ENCODE peak calls at places on chromosomes 5 and 9, in nine cellular contexts. P, G, V, T, S, X, W, R and Y are unnamed samples.
A peak's percentile ranks its signal among the peaks of the same experiment; 100 is the strongest.

GRCh38 chr5:125685771-125686170 is 737.4 kb upstream of the GRAMD2B start:
- DNase-seq in P (no peak), G (no peak), V (no peak), T (no peak), S (no peak), X (no peak), W (no peak), R (no peak), Y (no peak)

GRCh38 chr5:146098047-146098446 is 7.3 kb downstream of the PLAC8L1 start:
- DNase-seq in P (no peak), G (no peak), V (no peak), T (no peak), S (no peak), X (no peak), W (no peak), R (no peak), Y (no peak)

GRCh38 chr9:104992696-104993095 is 64.7 kb upstream of the ABCA1 start:
- DNase-seq in P (no peak), G (no peak), V (no peak), T (no peak), S (no peak), X (no peak), W (no peak), R (no peak), Y (no peak)

GRCh38 chr5:89255845-89256463 is 373.0 kb upstream of the MEF2C start:
- DNase-seq in P (no peak), G (no peak), V (peak; percentile 5), T (no peak), S (no peak), X (no peak), W (peak; percentile 36), R (no peak), Y (no peak)

GRCh38 chr5:174327317-174327864 is 281.9 kb downstream of the NSG2 start:
- DNase-seq in P (peak; percentile 80), G (peak; percentile 53), V (peak; percentile 94), T (peak; percentile 39), S (peak; percentile 19), X (peak; percentile 74), W (peak; percentile 94), R (no peak), Y (no peak)

GRCh38 chr9:134614256-134614655 is 27.3 kb upstream of the COL5A1 start:
- DNase-seq in P (no peak), G (no peak), V (no peak), T (no peak), S (no peak), X (no peak), W (no peak), R (no peak), Y (no peak)

GRCh38 chr5:14272548-14273205 is 129.5 kb downstream of the TRIO start:
- DNase-seq in P (no peak), G (no peak), V (no peak), T (no peak), S (no peak), X (no peak), W (no peak), R (no peak), Y (no peak)

GRCh38 chr5:7904170-7904569 is 35.2 kb downstream of the MTRR start:
- DNase-seq in P (no peak), G (no peak), V (no peak), T (no peak), S (no peak), X (no peak), W (no peak), R (no peak), Y (no peak)

GRCh38 chr5:42506662-42507061 is 83.4 kb downstream of the GHR start:
- DNase-seq in P (no peak), G (no peak), V (no peak), T (no peak), S (no peak), X (no peak), W (no peak), R (no peak), Y (no peak)

GRCh38 chr9:111854799-111855198 is 41.8 kb upstream of the UGCG start:
- DNase-seq in P (no peak), G (no peak), V (no peak), T (no peak), S (no peak), X (no peak), W (no peak), R (no peak), Y (no peak)

GRCh38 chr5:168734657-168735344 is 155.6 kb upstream of the PANK3 start:
- DNase-seq in P (peak; percentile 87), G (no peak), V (no peak), T (no peak), S (peak; percentile 11), X (no peak), W (no peak), R (peak; percentile 76), Y (peak; percentile 86)

GRCh38 chr5:65072836-65073620 is 304.3 kb downstream of the CWC27 start:
- DNase-seq in P (no peak), G (peak; percentile 22), V (no peak), T (no peak), S (no peak), X (no peak), W (no peak), R (no peak), Y (no peak)

GRCh38 chr9:27183701-27184100 is 74.7 kb downstream of the TEK start:
- DNase-seq in P (no peak), G (no peak), V (no peak), T (no peak), S (no peak), X (no peak), W (no peak), R (no peak), Y (no peak)

GRCh38 chr5:111439473-111440075 is 72.8 kb downstream of the STARD4 start:
- DNase-seq in P (no peak), G (no peak), V (no peak), T (no peak), S (no peak), X (no peak), W (no peak), R (no peak), Y (no peak)

GRCh38 chr5:7801898-7802614 is 48.9 kb downstream of the CFAP90 start:
- DNase-seq in P (peak; percentile 50), G (no peak), V (no peak), T (no peak), S (no peak), X (no peak), W (no peak), R (peak; percentile 74), Y (no peak)

GRCh38 chr5:56305551-56305950 is 72.4 kb upstream of the ANKRD55 start:
- DNase-seq in P (no peak), G (no peak), V (no peak), T (no peak), S (no peak), X (no peak), W (no peak), R (no peak), Y (no peak)

GRCh38 chr5:57499262-57500050 is 16.8 kb upstream of the ACTBL2 start:
- DNase-seq in P (no peak), G (peak; percentile 35), V (peak; percentile 70), T (no peak), S (no peak), X (no peak), W (peak; percentile 54), R (no peak), Y (no peak)

GRCh38 chr9:2967779-2968178 is 123.9 kb upstream of the PUM3 start:
- DNase-seq in P (no peak), G (no peak), V (no peak), T (no peak), S (no peak), X (no peak), W (no peak), R (no peak), Y (no peak)

GRCh38 chr9:69376651-69377050 is 51.6 kb downstream of the ENTREP1 start:
- DNase-seq in P (no peak), G (no peak), V (no peak), T (no peak), S (no peak), X (no peak), W (no peak), R (no peak), Y (peak; percentile 68)

GRCh38 chr5:131328536-131329186 is 64.8 kb downstream of the CDC42SE2 start:
- DNase-seq in P (no peak), G (no peak), V (no peak), T (no peak), S (no peak), X (no peak), W (no peak), R (no peak), Y (no peak)

GRCh38 chr5:28226407-28226806 is 1188.0 kb upstream of the CDH9 start:
- DNase-seq in P (no peak), G (no peak), V (no peak), T (no peak), S (no peak), X (no peak), W (no peak), R (no peak), Y (no peak)

GRCh38 chr9:124420991-124421543 is 5.8 kb upstream of the PSMB7 start:
- DNase-seq in P (no peak), G (peak; percentile 70), V (no peak), T (no peak), S (no peak), X (no peak), W (no peak), R (no peak), Y (no peak)

GRCh38 chr5:135304352-135305221 is 94.4 kb downstream of the MACROH2A1 start:
- DNase-seq in P (no peak), G (no peak), V (no peak), T (no peak), S (no peak), X (no peak), W (peak; percentile 41), R (no peak), Y (no peak)

GRCh38 chr5:91296691-91297143 is 86.4 kb downstream of the ARRDC3 start:
- DNase-seq in P (peak; percentile 86), G (no peak), V (no peak), T (no peak), S (no peak), X (peak; percentile 89), W (no peak), R (peak; percentile 86), Y (peak; percentile 95)

GRCh38 chr5:53381-54174 is 38.4 kb upstream of the PLEKHG4B start:
- DNase-seq in P (peak; percentile 63), G (peak; percentile 94), V (peak; percentile 95), T (peak; percentile 73), S (peak; percentile 38), X (peak; percentile 82), W (peak; percentile 90), R (no peak), Y (no peak)

GRCh38 chr5:73605223-73606087 is 20.5 kb upstream of the ARHGEF28 start:
- DNase-seq in P (no peak), G (no peak), V (no peak), T (no peak), S (no peak), X (no peak), W (no peak), R (no peak), Y (no peak)

GRCh38 chr5:40198736-40199135 is 481.0 kb upstream of the PTGER4 start:
- DNase-seq in P (no peak), G (no peak), V (no peak), T (no peak), S (no peak), X (no peak), W (no peak), R (no peak), Y (no peak)

GRCh38 chr5:5419291-5420210 is 2.9 kb upstream of the ICE1 start:
- DNase-seq in P (no peak), G (peak; percentile 23), V (peak; percentile 68), T (no peak), S (no peak), X (no peak), W (peak; percentile 57), R (no peak), Y (no peak)

GRCh38 chr9:68749579-68750159 is 44.6 kb downstream of the PIP5K1B start:
- DNase-seq in P (no peak), G (no peak), V (peak; percentile 4), T (no peak), S (no peak), X (peak; percentile 70), W (no peak), R (no peak), Y (no peak)

GRCh38 chr9:37385286-37385685 is 37.2 kb upstream of the GRHPR start:
- DNase-seq in P (no peak), G (no peak), V (no peak), T (no peak), S (no peak), X (no peak), W (no peak), R (no peak), Y (no peak)

GRCh38 chr5:106759152-106759551 is 911.6 kb downstream of the EFNA5 start:
- DNase-seq in P (no peak), G (no peak), V (no peak), T (no peak), S (no peak), X (no peak), W (no peak), R (no peak), Y (no peak)